ENCODE peak calls at places on chromosomes 5 and 9, in eight cellular contexts. Y, G, V, M, I, C, K and F are unnamed samples.

GRCh38 chr9:90921104-90921503 is 119.5 kb downstream of the SYK start:
- DNase-seq in V (peak; percentile 83), I (peak; percentile 40), M (no peak), C (peak; percentile 99), G (peak; percentile 44), K (peak; percentile 95), Y (peak; percentile 76), F (no peak)

GRCh38 chr5:132785355-132785754 is 8.3 kb upstream of the SEPTIN8 start:
- DNase-seq in V (no peak), K (no peak), C (no peak), I (no peak), G (no peak), M (no peak), Y (no peak), F (no peak)

GRCh38 chr9:826500-827280 is 14.8 kb upstream of the DMRT1 start:
- DNase-seq in G (no peak), C (no peak), K (no peak), M (no peak), V (no peak), I (no peak), Y (no peak), F (no peak)

GRCh38 chr5:56026863-56027300 is 32.1 kb upstream of the IL6ST start:
- DNase-seq in G (no peak), C (no peak), V (no peak), M (peak; percentile 61), I (peak; percentile 67), K (no peak), Y (no peak), F (no peak)

GRCh38 chr9:93297659-93298497 is 113.9 kb downstream of the WNK2 start:
- DNase-seq in Y (no peak), I (no peak), V (no peak), M (no peak), K (no peak), C (no peak), G (no peak), F (no peak)

GRCh38 chr9:32954642-32955041 is 46.8 kb downstream of the APTX start:
- DNase-seq in C (no peak), Y (no peak), K (no peak), G (no peak), V (peak; percentile 45), M (peak; percentile 4), I (no peak), F (no peak)

GRCh38 chr9:114317665-114318357 is 5.1 kb upstream of the ORM1 start:
- DNase-seq in C (no peak), I (peak; percentile 67), Y (no peak), M (peak; percentile 17), G (no peak), V (peak; percentile 0), K (no peak), F (peak; percentile 59)

GRCh38 chr5:21802869-21803490 is 1050.2 kb downstream of the CDH12 start:
- DNase-seq in G (no peak), M (peak; percentile 21), I (peak; percentile 45), C (no peak), K (no peak), Y (no peak), V (no peak), F (peak; percentile 1)

GRCh38 chr9:80605129-80605528 is 1033.4 kb downstream of the TLE4 start:
- DNase-seq in G (no peak), V (no peak), C (no peak), Y (no peak), M (peak; percentile 35), I (peak; percentile 11), K (no peak), F (no peak)

GRCh38 chr9:101693937-101694336 is 44.5 kb downstream of the GRIN3A start:
- DNase-seq in Y (no peak), I (no peak), C (no peak), V (no peak), K (no peak), G (no peak), M (no peak), F (no peak)

GRCh38 chr9:18499987-18500386 is 26.0 kb downstream of the ADAMTSL1 start:
- DNase-seq in C (no peak), G (no peak), V (no peak), K (no peak), M (no peak), I (no peak), Y (no peak), F (no peak)

GRCh38 chr9:134525070-134525815 is 116.4 kb upstream of the COL5A1 start:
- DNase-seq in C (no peak), I (no peak), Y (peak; percentile 21), G (peak; percentile 2), V (no peak), M (no peak), K (no peak), F (no peak)

DNA sequence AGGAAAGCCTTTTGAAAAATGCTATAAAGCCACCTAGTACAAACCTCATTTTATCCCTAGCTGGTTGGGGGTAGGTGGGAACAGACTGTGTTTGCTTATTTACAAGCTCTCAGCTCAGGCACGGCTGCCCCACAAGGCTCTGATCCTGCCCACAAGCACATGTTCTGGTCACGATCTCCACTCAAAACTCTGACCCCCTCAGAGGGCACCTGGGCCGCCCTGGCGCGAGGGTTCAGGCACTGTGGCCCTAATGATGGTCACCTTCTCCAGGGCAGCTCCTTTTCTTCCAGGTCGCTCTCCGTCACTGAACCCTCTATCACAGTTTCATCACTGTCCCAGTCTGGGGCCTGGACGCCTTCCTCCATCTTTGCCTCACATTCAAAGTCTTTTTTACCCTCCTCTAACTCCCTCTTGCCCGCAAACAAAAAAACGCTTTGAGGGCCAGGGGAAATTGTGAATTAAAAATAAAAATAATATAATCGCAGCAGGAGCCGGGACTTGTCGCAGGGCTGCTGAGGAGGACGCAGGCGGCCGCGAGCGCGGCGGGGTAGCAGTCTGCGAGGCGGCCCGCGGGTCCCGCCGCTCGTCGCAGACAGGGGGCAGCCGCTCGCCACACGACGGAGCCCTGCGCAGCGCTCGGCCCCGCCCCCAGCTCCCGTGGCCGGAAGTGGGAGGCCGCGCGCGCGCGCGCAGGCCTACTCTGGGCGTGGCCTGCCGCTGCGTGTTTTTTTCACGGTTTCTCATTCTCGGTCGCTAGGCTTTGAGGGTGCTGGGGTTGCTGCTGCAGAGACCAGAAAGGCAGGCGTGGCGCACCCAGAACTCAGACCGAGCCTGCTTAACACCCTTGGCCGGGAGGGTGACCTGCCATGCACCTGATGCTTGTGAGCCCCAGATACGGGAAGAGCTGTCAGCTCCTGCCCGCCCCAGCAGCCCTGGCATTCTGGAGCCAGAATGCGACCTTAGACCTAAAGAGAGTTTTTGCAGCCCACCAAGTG is at the start of gene ANKRD31:
- DNase-seq in C (peak; percentile 84), I (peak; percentile 85), V (peak; percentile 87), Y (peak; percentile 91), G (peak; percentile 91), K (peak; percentile 71), M (peak; percentile 82), F (peak; percentile 95)
- TF ChIP-seq POLR2A in C (peak; percentile 77), I (peak; percentile 71), V (peak; percentile 75), Y (no peak), G (peak; percentile 38), K (no peak), M (peak; percentile 71), F (peak; percentile 71)

DNA sequence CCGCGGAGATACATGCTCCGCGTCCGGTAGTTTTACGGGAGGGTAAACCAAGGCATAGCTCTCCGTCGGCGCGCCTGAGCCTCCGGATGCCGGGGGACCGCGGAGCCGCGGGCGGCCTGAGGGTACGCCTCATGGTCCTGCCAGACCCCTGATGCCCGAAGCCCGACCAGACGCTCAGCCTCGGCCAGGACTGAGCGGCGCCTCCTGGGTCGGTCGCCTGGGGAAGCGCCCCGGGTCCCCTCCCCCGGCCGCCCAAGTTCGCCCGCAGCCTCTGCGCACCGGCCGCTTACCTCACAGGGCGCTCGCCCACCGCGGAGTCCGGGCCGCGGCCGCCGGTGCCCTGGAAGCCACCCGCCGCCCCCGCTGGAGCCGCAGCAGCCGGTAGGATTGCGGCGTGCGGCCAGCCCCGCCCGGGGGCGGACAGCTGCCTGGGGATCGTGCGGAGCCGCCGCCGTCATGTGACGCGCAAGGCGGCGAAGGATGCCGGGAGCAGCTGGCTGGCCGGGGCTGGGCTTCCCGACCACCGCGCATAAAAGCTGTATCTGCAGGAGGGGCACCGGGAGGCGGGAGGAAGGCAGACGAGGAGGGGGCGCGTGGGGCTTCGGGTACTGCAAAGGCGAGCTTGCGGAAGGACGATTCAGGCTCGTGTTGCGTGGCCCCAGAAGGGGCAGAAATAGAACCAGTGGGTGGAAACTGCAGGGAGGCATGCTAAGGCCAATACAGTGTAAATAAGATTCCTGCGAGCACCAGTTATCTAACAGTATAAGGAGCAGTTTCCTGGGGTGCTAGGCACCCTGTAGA is at the start of gene FBXO10:
- DNase-seq in G (peak; percentile 78), I (no peak), V (peak; percentile 74), M (peak; percentile 30), C (peak; percentile 74), Y (peak; percentile 67), K (peak; percentile 39), F (peak; percentile 75)
- TF ChIP-seq POLR2A in G (peak; percentile 36), I (no peak), V (peak; percentile 54), M (peak; percentile 49), C (peak; percentile 69), Y (no peak), K (no peak), F (no peak)

DNA sequence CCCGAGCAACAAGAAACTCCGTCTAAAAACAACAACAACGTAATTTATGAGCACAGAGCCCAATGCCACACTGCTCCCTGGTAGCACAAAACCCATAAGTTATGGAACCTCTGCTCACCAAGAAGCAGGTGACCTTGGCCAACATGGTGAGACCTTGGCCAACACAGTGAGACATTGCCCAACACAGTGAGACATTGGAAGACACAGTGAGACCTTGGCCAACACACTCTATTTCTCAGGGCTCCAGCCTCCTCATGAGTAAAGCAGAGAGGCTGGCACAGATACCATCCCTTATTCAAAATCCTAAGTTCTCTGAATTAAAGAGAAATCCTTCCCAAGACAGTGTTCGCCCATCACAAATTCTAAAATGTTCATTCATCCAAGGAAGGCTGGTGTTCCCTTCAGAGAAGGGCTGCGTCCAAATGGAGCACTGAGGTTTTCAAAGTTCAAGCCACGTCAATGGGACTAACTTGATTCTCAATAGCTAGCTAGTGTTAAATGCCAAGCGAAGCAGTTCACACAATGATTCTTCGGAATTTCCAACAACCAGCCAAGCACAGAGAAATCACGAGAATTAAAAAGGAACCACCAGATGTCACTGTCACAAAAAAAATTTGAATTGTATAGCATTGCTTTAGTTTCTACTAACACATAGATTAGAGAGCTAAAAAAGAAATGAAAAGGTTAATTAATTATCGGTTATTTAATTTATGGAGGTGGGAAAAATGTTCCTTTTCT is 29.4 kb downstream of the TTC39B start:
- DNase-seq in G (no peak), K (no peak), Y (no peak), I (peak; percentile 37), M (peak; percentile 22), V (no peak), C (no peak), F (peak; percentile 21)
- TF ChIP-seq POLR2A in G (no peak), K (no peak), Y (no peak), I (no peak), M (no peak), V (no peak), C (no peak), F (no peak)

DNA sequence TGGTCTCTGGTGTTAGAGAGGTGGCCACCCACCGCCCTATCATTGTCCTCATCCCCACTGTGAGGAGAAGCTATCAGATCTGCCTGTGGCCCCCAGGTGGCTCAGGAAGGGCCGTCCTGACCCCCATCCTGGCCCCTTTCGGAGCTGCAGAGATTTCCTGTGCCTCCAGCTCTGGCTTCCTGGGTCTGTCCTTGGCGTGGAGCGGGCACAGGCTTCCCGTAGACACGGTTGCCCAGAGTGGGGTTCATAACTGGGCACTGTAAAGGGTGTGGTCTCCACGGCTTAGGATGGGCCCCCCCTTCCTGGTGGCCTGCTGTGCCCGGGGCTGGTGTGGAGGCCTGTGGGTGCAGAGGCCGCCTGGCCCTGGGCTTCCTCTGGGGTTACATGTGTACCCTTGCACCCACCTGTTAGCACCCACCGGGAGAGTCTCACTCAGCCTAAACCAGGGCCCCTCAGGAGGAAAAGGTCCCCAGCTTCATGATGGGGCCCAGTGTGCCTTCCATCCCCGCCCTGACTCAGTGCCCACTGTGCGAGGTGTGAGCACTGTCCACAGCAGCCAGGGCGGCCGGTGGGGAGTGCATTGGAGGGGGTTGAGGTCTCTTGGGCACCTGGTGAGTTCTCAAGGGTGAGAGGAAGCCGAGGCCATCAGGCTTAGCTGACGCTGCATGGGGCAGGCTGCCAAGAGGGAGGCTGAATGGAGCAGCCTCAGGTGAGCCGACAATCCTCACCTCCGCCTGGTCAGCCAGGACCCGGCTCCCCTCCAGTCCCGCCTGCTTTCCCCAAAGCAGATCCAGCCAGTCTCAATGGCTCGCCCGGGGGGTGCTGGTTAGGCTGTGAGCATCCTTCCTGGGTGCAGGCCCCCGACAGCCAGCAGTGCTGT is 15.3 kb upstream of the AJM1 start:
- DNase-seq in I (no peak), Y (no peak), C (no peak), K (no peak), V (peak; percentile 95), M (no peak), G (no peak), F (no peak)
- TF ChIP-seq POLR2A in I (no peak), Y (no peak), C (no peak), K (no peak), V (no peak), M (no peak), G (no peak), F (no peak)